ENCODE peak calls at places on chromosomes 4 and X, in seven cellular contexts. One of them, this sample, is unnamed.

GRCh38 chr4:8353912-8354453 is 84.4 kb downstream of the HTRA3 start:
- DNase-seq in RWPE1: no peak
- DNase-seq in A549: no peak
- DNase-seq in CD4-positive, alpha-beta memory T cell: no peak
- DNase-seq in aorta: no peak
- DNase-seq in HepG2: no peak
- DNase-seq in right cardiac atrium: peak
- DNase-seq in this sample: no peak

GRCh38 chrX:2608638-2609430 is 82.3 kb upstream of the CD99 start:
- DNase-seq in RWPE1: peak
- DNase-seq in A549: peak
- DNase-seq in CD4-positive, alpha-beta memory T cell: peak
- DNase-seq in aorta: peak
- DNase-seq in HepG2: peak
- DNase-seq in right cardiac atrium: peak
- DNase-seq in this sample: peak

GRCh38 chrX:152418025-152418424 is 33.1 kb downstream of the GABRA3 start:
- DNase-seq in RWPE1: no peak
- DNase-seq in A549: no peak
- DNase-seq in CD4-positive, alpha-beta memory T cell: no peak
- DNase-seq in aorta: no peak
- DNase-seq in HepG2: no peak
- DNase-seq in right cardiac atrium: no peak
- DNase-seq in this sample: no peak

GRCh38 chrX:124023838-124024238 is 62.3 kb downstream of the STAG2 start:
- DNase-seq in RWPE1: no peak
- DNase-seq in A549: no peak
- DNase-seq in CD4-positive, alpha-beta memory T cell: no peak
- DNase-seq in aorta: no peak
- DNase-seq in HepG2: no peak
- DNase-seq in right cardiac atrium: no peak
- DNase-seq in this sample: no peak

GRCh38 chrX:132171478-132171877 is 43.7 kb upstream of the FRMD7 start:
- DNase-seq in RWPE1: no peak
- DNase-seq in A549: no peak
- DNase-seq in CD4-positive, alpha-beta memory T cell: no peak
- DNase-seq in aorta: no peak
- DNase-seq in HepG2: peak
- DNase-seq in right cardiac atrium: no peak
- DNase-seq in this sample: no peak

GRCh38 chr4:32689520-32689919 is 1969.4 kb downstream of the PCDH7 start:
- DNase-seq in RWPE1: peak
- DNase-seq in A549: peak
- DNase-seq in CD4-positive, alpha-beta memory T cell: no peak
- DNase-seq in aorta: no peak
- DNase-seq in HepG2: no peak
- DNase-seq in right cardiac atrium: no peak
- DNase-seq in this sample: no peak

GRCh38 chrX:139020793-139021192 is 309.3 kb upstream of the FGF13 start:
- DNase-seq in RWPE1: no peak
- DNase-seq in A549: no peak
- DNase-seq in CD4-positive, alpha-beta memory T cell: no peak
- DNase-seq in aorta: no peak
- DNase-seq in HepG2: no peak
- DNase-seq in right cardiac atrium: no peak
- DNase-seq in this sample: no peak

GRCh38 chr4:103032575-103032974 is 13.1 kb upstream of the SLC9B1 start:
- DNase-seq in RWPE1: peak
- DNase-seq in A549: no peak
- DNase-seq in CD4-positive, alpha-beta memory T cell: no peak
- DNase-seq in aorta: no peak
- DNase-seq in HepG2: peak
- DNase-seq in right cardiac atrium: no peak
- DNase-seq in this sample: no peak

GRCh38 chrX:24398766-24399165 is 38.3 kb downstream of the SUPT20HL1 start:
- DNase-seq in RWPE1: peak
- DNase-seq in A549: no peak
- DNase-seq in CD4-positive, alpha-beta memory T cell: no peak
- DNase-seq in aorta: no peak
- DNase-seq in HepG2: no peak
- DNase-seq in right cardiac atrium: no peak
- DNase-seq in this sample: no peak

DNA sequence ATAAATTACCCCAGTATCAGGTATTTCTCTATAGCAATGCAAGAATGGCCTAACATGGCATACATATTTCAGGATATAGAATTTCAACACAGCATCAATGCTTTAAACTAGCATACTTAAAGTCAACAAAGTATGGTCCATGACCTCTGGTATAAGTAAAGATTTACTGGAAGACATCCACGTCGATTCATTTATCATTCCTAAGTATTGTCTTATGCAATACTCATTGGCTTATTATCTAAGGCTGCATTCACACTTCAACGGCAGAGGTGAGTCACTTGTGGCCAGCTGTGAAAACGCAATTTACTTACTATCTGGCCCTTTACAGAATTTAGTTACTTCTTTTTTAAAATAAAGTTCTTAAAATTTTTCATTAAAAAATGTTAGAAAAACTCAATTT is 42.6 kb downstream of the ADGRA3 start:
- DNase-seq in RWPE1: peak
- DNase-seq in A549: no peak
- DNase-seq in CD4-positive, alpha-beta memory T cell: no peak
- DNase-seq in aorta: no peak
- DNase-seq in HepG2: no peak
- DNase-seq in right cardiac atrium: no peak
- DNase-seq in this sample: no peak
- H3K27ac ChIP-seq in RWPE1: peak
- H3K27ac ChIP-seq in A549: no peak
- H3K27ac ChIP-seq in CD4-positive, alpha-beta memory T cell: no peak
- H3K27ac ChIP-seq in aorta: no peak
- H3K27ac ChIP-seq in HepG2: no peak
- H3K27ac ChIP-seq in right cardiac atrium: no peak
- H3K27ac ChIP-seq in this sample: peak

DNA sequence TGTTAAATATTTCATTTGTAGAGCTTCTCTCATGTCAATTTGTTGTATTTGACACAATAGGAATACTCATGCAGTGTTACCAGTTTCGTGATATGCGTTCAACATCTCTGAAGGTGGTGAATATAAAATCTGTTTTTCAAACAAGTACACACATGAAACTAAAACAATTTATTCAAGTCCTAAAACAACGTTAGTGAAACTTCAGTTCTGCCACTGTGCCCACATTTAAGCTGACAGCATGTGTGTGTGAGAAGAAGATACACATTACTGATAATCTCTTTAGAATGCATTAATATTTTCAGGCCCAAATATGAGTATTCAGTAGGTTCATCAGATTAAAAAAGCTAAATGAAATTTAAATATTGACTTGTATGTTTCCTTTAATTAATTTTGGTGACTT is 21.7 kb downstream of the GAB1 start:
- DNase-seq in RWPE1: no peak
- DNase-seq in A549: no peak
- DNase-seq in CD4-positive, alpha-beta memory T cell: no peak
- DNase-seq in aorta: no peak
- DNase-seq in HepG2: no peak
- DNase-seq in right cardiac atrium: no peak
- DNase-seq in this sample: no peak
- H3K27ac ChIP-seq in RWPE1: no peak
- H3K27ac ChIP-seq in A549: no peak
- H3K27ac ChIP-seq in CD4-positive, alpha-beta memory T cell: no peak
- H3K27ac ChIP-seq in aorta: no peak
- H3K27ac ChIP-seq in HepG2: no peak
- H3K27ac ChIP-seq in right cardiac atrium: no peak
- H3K27ac ChIP-seq in this sample: peak

GRCh38 chr4:164772076-164772475 is 18.1 kb downstream of the SMIM31 start:
- DNase-seq in RWPE1: no peak
- DNase-seq in A549: no peak
- DNase-seq in CD4-positive, alpha-beta memory T cell: no peak
- DNase-seq in aorta: no peak
- DNase-seq in HepG2: no peak
- DNase-seq in right cardiac atrium: no peak
- DNase-seq in this sample: no peak

GRCh38 chr4:164768516-164768915 is 14.6 kb downstream of the SMIM31 start:
- DNase-seq in RWPE1: no peak
- DNase-seq in A549: no peak
- DNase-seq in CD4-positive, alpha-beta memory T cell: no peak
- DNase-seq in aorta: no peak
- DNase-seq in HepG2: no peak
- DNase-seq in right cardiac atrium: no peak
- DNase-seq in this sample: no peak

GRCh38 chr4:164765096-164765495 is 11.2 kb downstream of the SMIM31 start:
- DNase-seq in RWPE1: no peak
- DNase-seq in A549: no peak
- DNase-seq in CD4-positive, alpha-beta memory T cell: no peak
- DNase-seq in aorta: no peak
- DNase-seq in HepG2: no peak
- DNase-seq in right cardiac atrium: no peak
- DNase-seq in this sample: no peak

GRCh38 chr4:164771088-164771487 is 17.2 kb downstream of the SMIM31 start:
- DNase-seq in RWPE1: no peak
- DNase-seq in A549: no peak
- DNase-seq in CD4-positive, alpha-beta memory T cell: no peak
- DNase-seq in aorta: no peak
- DNase-seq in HepG2: no peak
- DNase-seq in right cardiac atrium: no peak
- DNase-seq in this sample: no peak

DNA sequence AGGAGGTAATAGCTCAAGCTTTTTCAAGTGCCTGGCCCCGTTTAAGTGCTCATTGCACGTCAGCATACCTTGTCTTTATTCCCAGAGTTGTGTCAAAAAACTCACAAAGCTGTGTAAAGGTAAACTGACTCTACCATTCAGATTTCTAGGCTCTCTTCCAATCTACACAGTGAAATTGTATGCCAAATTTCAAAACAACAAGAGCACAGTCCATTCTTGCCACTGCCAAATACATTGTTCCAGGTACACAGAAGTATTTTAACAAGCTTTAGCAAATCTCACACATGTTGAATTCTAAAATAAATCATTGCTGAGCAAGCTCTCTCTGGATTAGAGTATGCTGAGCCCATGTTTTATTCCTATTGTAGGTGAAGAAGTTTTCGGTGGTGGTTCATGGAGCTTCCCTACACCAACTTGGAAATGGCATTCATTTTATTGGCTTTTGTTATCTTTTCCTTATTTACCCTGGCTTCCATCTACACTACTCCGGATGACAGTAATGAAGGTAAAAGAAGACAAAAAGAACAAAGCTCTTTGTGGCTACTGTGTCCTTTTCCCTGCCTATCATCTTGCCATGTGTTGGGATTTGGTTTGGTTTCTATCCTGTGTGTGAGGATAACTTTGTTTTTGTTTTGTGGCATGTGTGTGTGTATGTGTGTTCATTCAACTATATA is 16.3 kb downstream of the SMIM31 start:
- DNase-seq in RWPE1: no peak
- DNase-seq in A549: no peak
- DNase-seq in CD4-positive, alpha-beta memory T cell: no peak
- DNase-seq in aorta: no peak
- DNase-seq in HepG2: no peak
- DNase-seq in right cardiac atrium: no peak
- DNase-seq in this sample: no peak
- H3K27ac ChIP-seq in RWPE1: no peak
- H3K27ac ChIP-seq in A549: no peak
- H3K27ac ChIP-seq in CD4-positive, alpha-beta memory T cell: no peak
- H3K27ac ChIP-seq in aorta: no peak
- H3K27ac ChIP-seq in HepG2: no peak
- H3K27ac ChIP-seq in right cardiac atrium: no peak
- H3K27ac ChIP-seq in this sample: no peak

DNA sequence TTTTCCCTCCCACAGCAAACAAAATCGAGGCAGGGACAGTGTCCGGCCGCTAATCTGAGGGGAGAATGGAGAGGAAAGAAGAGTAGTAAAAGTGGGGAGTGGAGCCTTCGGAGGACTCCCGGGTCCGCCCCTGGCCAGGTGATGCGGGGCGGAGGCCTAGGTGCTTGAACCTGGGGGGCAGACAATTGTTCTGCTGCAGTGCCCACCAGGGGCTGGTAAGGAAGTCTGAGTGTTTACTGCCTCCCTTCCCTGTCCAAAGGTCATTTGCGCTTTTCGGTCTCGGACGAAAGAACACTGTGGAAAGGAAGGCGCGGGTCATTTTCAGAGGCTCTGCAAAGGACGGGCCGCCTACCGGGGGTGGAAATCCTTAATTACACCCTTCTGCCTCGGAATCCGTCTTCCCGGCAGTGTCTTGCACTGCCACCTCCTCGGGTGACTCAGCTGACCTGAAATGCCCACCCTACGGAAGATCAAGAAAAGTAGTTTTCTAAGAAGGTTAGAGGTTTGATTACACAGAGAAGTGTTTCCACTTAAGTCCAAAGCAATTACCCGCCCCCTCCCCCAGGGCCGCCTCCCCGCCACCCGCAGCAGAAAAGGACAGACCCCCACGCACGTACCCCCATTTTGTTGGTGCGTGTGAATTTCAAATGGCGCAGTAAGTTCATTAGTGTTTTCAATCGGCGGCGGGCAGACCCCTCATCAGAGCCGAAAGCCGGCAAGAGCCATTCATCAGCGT is 99.9 kb upstream of the TENM3 start:
- DNase-seq in RWPE1: peak
- DNase-seq in A549: no peak
- DNase-seq in CD4-positive, alpha-beta memory T cell: no peak
- DNase-seq in aorta: no peak
- DNase-seq in HepG2: no peak
- DNase-seq in right cardiac atrium: no peak
- DNase-seq in this sample: peak
- H3K27ac ChIP-seq in RWPE1: peak
- H3K27ac ChIP-seq in A549: peak
- H3K27ac ChIP-seq in CD4-positive, alpha-beta memory T cell: no peak
- H3K27ac ChIP-seq in aorta: no peak
- H3K27ac ChIP-seq in HepG2: no peak
- H3K27ac ChIP-seq in right cardiac atrium: no peak
- H3K27ac ChIP-seq in this sample: no peak

GRCh38 chr4:38085394-38086150 is 125.4 kb downstream of the PTTG2 start:
- DNase-seq in RWPE1: no peak
- DNase-seq in A549: no peak
- DNase-seq in CD4-positive, alpha-beta memory T cell: no peak
- DNase-seq in aorta: no peak
- DNase-seq in HepG2: no peak
- DNase-seq in right cardiac atrium: no peak
- DNase-seq in this sample: no peak
- H3K27ac ChIP-seq in RWPE1: no peak
- H3K27ac ChIP-seq in A549: no peak
- H3K27ac ChIP-seq in CD4-positive, alpha-beta memory T cell: no peak
- H3K27ac ChIP-seq in aorta: peak
- H3K27ac ChIP-seq in HepG2: no peak
- H3K27ac ChIP-seq in right cardiac atrium: peak
- H3K27ac ChIP-seq in this sample: no peak

GRCh38 chrX:133923113-133923512 is 62.3 kb downstream of the GPC3 start:
- DNase-seq in RWPE1: no peak
- DNase-seq in A549: no peak
- DNase-seq in CD4-positive, alpha-beta memory T cell: peak
- DNase-seq in aorta: no peak
- DNase-seq in HepG2: no peak
- DNase-seq in right cardiac atrium: no peak
- DNase-seq in this sample: no peak
- H3K27ac ChIP-seq in RWPE1: no peak
- H3K27ac ChIP-seq in A549: no peak
- H3K27ac ChIP-seq in CD4-positive, alpha-beta memory T cell: peak
- H3K27ac ChIP-seq in aorta: no peak
- H3K27ac ChIP-seq in HepG2: no peak
- H3K27ac ChIP-seq in right cardiac atrium: no peak
- H3K27ac ChIP-seq in this sample: no peak